ENCODE peak calls at places on chromosomes 7 and 10, in four cellular contexts. S, Z, F and L are unnamed samples.

GRCh38 chr10:100730739-100731602 is 14.4 kb upstream of the PAX2 start:
- DNase-seq in Z (no peak), F (no peak), S (no peak), L (no peak)

GRCh38 chr7:6532516-6532915 is 18.7 kb downstream of the GRID2IP start:
- DNase-seq in S (no peak), Z (no peak), F (no peak), L (no peak)

GRCh38 chr10:93598157-93598556 is 2.9 kb downstream of the RBP4 start:
- DNase-seq in S (no peak), Z (no peak), F (no peak), L (no peak)

GRCh38 chr10:66980276-66980675 is 54.4 kb downstream of the LRRTM3 start:
- DNase-seq in Z (no peak), F (no peak), S (no peak), L (no peak)

GRCh38 chr10:113221756-113222168 is 271.7 kb downstream of the TCF7L2 start:
- DNase-seq in S (no peak), Z (no peak), F (no peak), L (no peak)

GRCh38 chr7:815284-816216 is 16.7 kb upstream of the SUN1 start:
- DNase-seq in Z (peak; percentile 52), S (no peak), F (peak; percentile 46), L (peak; percentile 52)

GRCh38 chr7:977326-978048 is 2.1 kb upstream of the COX19 start:
- DNase-seq in Z (peak; percentile 80), S (no peak), F (peak; percentile 57), L (no peak)

GRCh38 chr7:33109758-33110238 is 594 bp upstream of the RP9 start:
- DNase-seq in F (no peak), Z (no peak), S (no peak), L (peak; percentile 46)

GRCh38 chr7:134854816-134855215 is 75.4 kb downstream of the CALD1 start:
- DNase-seq in Z (no peak), F (no peak), S (no peak), L (no peak)

GRCh38 chr10:9596368-9596920 is 1421.2 kb upstream of the CELF2 start:
- DNase-seq in F (no peak), Z (no peak), S (no peak), L (no peak)

GRCh38 chr10:35011771-35012191 is 78.4 kb downstream of the CUL2 start:
- DNase-seq in F (no peak), S (no peak), Z (no peak), L (no peak)

GRCh38 chr7:47557317-47557985 is 24.5 kb downstream of the TNS3 start:
- DNase-seq in F (no peak), Z (no peak), S (no peak), L (no peak)

GRCh38 chr10:21499580-21499909 is 25.9 kb downstream of the SKIDA1 start:
- DNase-seq in S (no peak), Z (no peak), F (no peak), L (no peak)

GRCh38 chr10:5895365-5895764 is 5.3 kb downstream of the FBH1 start:
- DNase-seq in S (no peak), F (no peak), Z (no peak), L (no peak)

GRCh38 chr10:104254493-104255243 is at the start of gene GSTO1:
- DNase-seq in Z (peak; percentile 71), S (peak; percentile 89), F (peak; percentile 81), L (peak; percentile 78)

GRCh38 chr7:95718556-95719410 is 53.6 kb upstream of the DYNC1I1 start:
- DNase-seq in S (no peak), F (no peak), Z (no peak), L (no peak)

GRCh38 chr10:60267802-60268201 is 121.9 kb downstream of the ANK3 start:
- DNase-seq in F (no peak), Z (no peak), S (no peak), L (no peak)

GRCh38 chr7:114865564-114865963 is 56.3 kb upstream of the MDFIC start:
- DNase-seq in Z (peak; percentile 39), S (no peak), F (peak; percentile 20), L (peak; percentile 17)

GRCh38 chr7:143405158-143405557 is 3.5 kb downstream of the EPHA1 start:
- DNase-seq in Z (no peak), F (peak; percentile 49), S (no peak), L (no peak)

GRCh38 chr10:34933676-34934075 is 118.6 kb upstream of the PARD3 start:
- DNase-seq in Z (peak; percentile 36), S (no peak), F (peak; percentile 87), L (no peak)

GRCh38 chr7:100398239-100398638 is 25.0 kb downstream of the PILRA start:
- DNase-seq in S (no peak), Z (no peak), F (no peak), L (no peak)

GRCh38 chr10:22682237-22683192 is 31.9 kb downstream of the PIP4K2A start:
- DNase-seq in Z (no peak), S (peak; percentile 62), F (no peak), L (peak; percentile 67)

GRCh38 chr7:138458576-138459234 is 1.4 kb upstream of the TRIM24 start:
- DNase-seq in S (no peak), Z (no peak), F (no peak), L (no peak)
- TF ChIP-seq POLR2A in S (no peak), Z (no peak), F (no peak), L (no peak)

GRCh38 chr7:23298885-23299769 is at the start of gene MALSU1:
- DNase-seq in Z (peak; percentile 98), F (peak; percentile 96), S (peak; percentile 93), L (peak; percentile 99)
- TF ChIP-seq POLR2A in Z (peak; percentile 93), F (peak; percentile 96), S (peak; percentile 81), L (peak; percentile 92)

GRCh38 chr7:128693373-128694015 is 21.4 kb downstream of the GARIN1A start:
- DNase-seq in S (no peak), F (no peak), Z (no peak), L (no peak)

GRCh38 chr7:128691227-128691626 is 19.1 kb downstream of the GARIN1A start:
- DNase-seq in Z (no peak), S (no peak), F (no peak), L (no peak)

GRCh38 chr7:128697301-128697905 is 25.3 kb downstream of the GARIN1A start:
- DNase-seq in S (no peak), Z (peak; percentile 28), F (no peak), L (peak; percentile 74)

GRCh38 chr7:128692623-128693270 is 20.7 kb downstream of the GARIN1A start:
- DNase-seq in Z (no peak), S (no peak), F (no peak), L (no peak)

GRCh38 chr7:128694742-128695141 is 22.6 kb downstream of the GARIN1A start:
- DNase-seq in F (no peak), S (no peak), Z (no peak), L (no peak)
- TF ChIP-seq POLR2A in F (no peak), S (no peak), Z (no peak), L (no peak)

GRCh38 chr10:89391882-89392756 is at the start of gene IFIT1:
- DNase-seq in Z (peak; percentile 52), S (peak; percentile 90), F (peak; percentile 36), L (peak; percentile 88)
- TF ChIP-seq POLR2A in Z (peak; percentile 41), S (peak; percentile 44), F (no peak), L (peak; percentile 5)

GRCh38 chr10:97644961-97645360 is 4.5 kb downstream of the PI4K2A start:
- DNase-seq in S (no peak), Z (no peak), F (no peak), L (no peak)

GRCh38 chr10:97640174-97640867 is at the start of gene PI4K2A:
- DNase-seq in S (peak; percentile 99), Z (peak; percentile 99), F (peak; percentile 97), L (peak; percentile 100)

GRCh38 chr10:97643586-97643985 is 3.1 kb downstream of the PI4K2A start:
- DNase-seq in F (no peak), Z (no peak), S (no peak), L (no peak)

GRCh38 chr10:97635577-97635976 is 2.3 kb upstream of the MORN4 start:
- DNase-seq in S (no peak), F (no peak), Z (no peak), L (no peak)

GRCh38 chr10:97640868-97641811 is 669 bp downstream of the PI4K2A start:
- DNase-seq in Z (peak; percentile 31), F (peak; percentile 20), S (no peak), L (peak; percentile 56)
- TF ChIP-seq POLR2A in Z (no peak), F (no peak), S (no peak), L (peak; percentile 61)

GRCh38 chr7:18799899-18800298 is 304.4 kb downstream of the HDAC9 start:
- DNase-seq in Z (no peak), S (no peak), F (no peak), L (no peak)

GRCh38 chr7:18798018-18798906 is 302.7 kb downstream of the HDAC9 start:
- DNase-seq in F (no peak), S (no peak), Z (no peak), L (no peak)

GRCh38 chr7:18792866-18793595 is 297.5 kb downstream of the HDAC9 start:
- DNase-seq in S (no peak), Z (no peak), F (no peak), L (no peak)

GRCh38 chr7:18796216-18796615 is 300.7 kb downstream of the HDAC9 start:
- DNase-seq in Z (no peak), F (no peak), S (no peak), L (no peak)
- TF ChIP-seq POLR2A in Z (no peak), F (no peak), S (no peak), L (no peak)